ENCODE peak calls at places on chromosomes 3 and 15, in six cellular contexts. F, W, P, M, C and B are unnamed samples.

GRCh38 chr3:47016934-47017435 is 37.5 kb downstream of the NBEAL2 start:
- DNase-seq in F (peak), W (peak), P (no peak), M (peak), C (no peak), B (peak)

GRCh38 chr15:92780816-92781215 is 119.3 kb upstream of the CHD2 start:
- DNase-seq in F (no peak), W (no peak), P (no peak), M (no peak), C (no peak), B (no peak)

GRCh38 chr3:27696906-27697305 is 25.2 kb downstream of the EOMES start:
- DNase-seq in F (no peak), W (no peak), P (no peak), M (peak), C (no peak), B (no peak)

GRCh38 chr3:141465221-141465620 is 21.6 kb upstream of the RASA2 start:
- DNase-seq in F (peak), W (no peak), P (no peak), M (peak), C (no peak), B (peak)

GRCh38 chr3:184099806-184100686 is 3.2 kb downstream of the HTR3E start:
- DNase-seq in F (no peak), W (no peak), P (no peak), M (no peak), C (no peak), B (no peak)

GRCh38 chr3:27253831-27254230 is 115.4 kb downstream of the NEK10 start:
- DNase-seq in F (peak), W (peak), P (peak), M (peak), C (peak), B (peak)

GRCh38 chr3:179027326-179027900 is 44.2 kb downstream of the ZMAT3 start:
- DNase-seq in F (peak), W (no peak), P (no peak), M (peak), C (no peak), B (peak)

GRCh38 chr15:88982304-88982945 is 69.2 kb upstream of the MFGE8 start:
- DNase-seq in F (peak), W (peak), P (no peak), M (peak), C (no peak), B (peak)

GRCh38 chr3:54608041-54608440 is 319.8 kb downstream of the LRTM1 start:
- DNase-seq in F (no peak), W (no peak), P (no peak), M (no peak), C (no peak), B (no peak)

GRCh38 chr3:43707998-43708397 is 17.3 kb downstream of the ABHD5 start:
- DNase-seq in F (peak), W (no peak), P (no peak), M (peak), C (no peak), B (peak)

GRCh38 chr3:113698891-113699465 is 2.5 kb upstream of the USF3 start:
- DNase-seq in F (peak), W (no peak), P (no peak), M (peak), C (no peak), B (no peak)

GRCh38 chr3:108441081-108441507 is 69.3 kb downstream of the MYH15 start:
- DNase-seq in F (peak), W (no peak), P (no peak), M (peak), C (no peak), B (peak)

GRCh38 chr3:194075802-194076460 is 60.0 kb upstream of the HES1 start:
- DNase-seq in F (no peak), W (no peak), P (peak), M (no peak), C (no peak), B (peak)
- TF ChIP-seq CTCF in F (no peak), W (no peak), P (no peak), M (no peak), C (peak), B (no peak)

DNA sequence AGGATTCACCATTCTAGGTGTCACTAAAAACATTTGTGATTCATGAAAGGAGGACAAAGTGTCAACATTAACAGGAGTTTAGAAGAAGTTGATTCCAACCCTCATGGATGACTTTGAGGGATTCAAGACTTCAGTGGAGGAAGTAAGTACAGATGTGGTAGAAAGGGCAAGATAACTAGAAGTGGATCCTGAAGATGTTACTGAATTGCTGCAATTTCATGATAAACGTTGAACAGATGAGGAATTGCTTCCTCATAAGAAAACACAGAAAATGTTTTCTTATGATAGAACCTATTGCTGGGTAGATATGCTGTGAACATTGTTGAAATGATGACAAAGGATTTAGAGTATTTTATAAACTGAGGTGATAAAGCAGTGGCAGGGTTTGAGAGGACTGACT is 23.5 kb upstream of the ATP2C1 start:
- DNase-seq in F (no peak), W (no peak), P (no peak), M (no peak), C (no peak), B (no peak)
- H3K4me3 ChIP-seq in F (no peak), W (no peak), P (no peak), M (no peak), C (no peak), B (no peak)

GRCh38 chr3:21220944-21221343 is 530.1 kb downstream of the ZNF385D start:
- DNase-seq in F (no peak), W (no peak), P (no peak), M (no peak), C (no peak), B (no peak)

GRCh38 chr3:21216598-21216997 is 534.4 kb downstream of the ZNF385D start:
- DNase-seq in F (peak), W (no peak), P (no peak), M (peak), C (no peak), B (peak)
- TF ChIP-seq CTCF in F (peak), W (no peak), P (no peak), M (peak), C (peak), B (peak)

GRCh38 chr15:101167791-101168462 is 83.9 kb downstream of the CHSY1 start:
- DNase-seq in F (peak), W (peak), P (peak), M (peak), C (no peak), B (peak)

GRCh38 chr15:101167366-101167790 is 84.5 kb downstream of the CHSY1 start:
- DNase-seq in F (no peak), W (no peak), P (no peak), M (no peak), C (no peak), B (peak)

GRCh38 chr15:101168463-101168824 is 83.4 kb downstream of the CHSY1 start:
- DNase-seq in F (no peak), W (peak), P (peak), M (no peak), C (no peak), B (peak)

GRCh38 chr15:101169457-101170071 is 82.3 kb downstream of the CHSY1 start:
- DNase-seq in F (no peak), W (no peak), P (no peak), M (peak), C (no peak), B (peak)

GRCh38 chr15:101168898-101169297 is 83.0 kb downstream of the CHSY1 start:
- DNase-seq in F (no peak), W (no peak), P (no peak), M (no peak), C (no peak), B (no peak)
- H3K4me3 ChIP-seq in F (no peak), W (no peak), P (no peak), M (no peak), C (no peak), B (no peak)

DNA sequence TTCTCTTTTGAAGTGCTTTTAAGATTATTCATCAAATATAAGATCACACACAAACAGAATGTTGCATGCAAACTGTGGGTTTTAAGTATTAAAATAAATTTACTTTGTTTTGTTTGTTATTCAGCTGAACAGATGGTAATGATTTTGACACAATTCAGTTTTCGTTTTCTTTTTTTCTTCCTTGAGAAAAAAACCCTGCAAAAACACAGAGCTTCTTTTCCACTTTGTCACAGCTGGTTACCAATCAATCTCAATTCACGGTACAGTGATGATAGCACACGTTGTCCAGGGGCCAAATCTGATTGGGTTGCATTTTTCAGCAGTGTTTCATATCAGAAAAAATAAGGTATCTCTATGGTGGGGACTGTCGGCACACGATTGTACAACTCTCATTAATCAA is 473.6 kb downstream of the ROBO2 start:
- DNase-seq in F (no peak), W (no peak), P (no peak), M (peak), C (no peak), B (no peak)
- TF ChIP-seq CTCF in F (no peak), W (no peak), P (no peak), M (no peak), C (no peak), B (no peak)

DNA sequence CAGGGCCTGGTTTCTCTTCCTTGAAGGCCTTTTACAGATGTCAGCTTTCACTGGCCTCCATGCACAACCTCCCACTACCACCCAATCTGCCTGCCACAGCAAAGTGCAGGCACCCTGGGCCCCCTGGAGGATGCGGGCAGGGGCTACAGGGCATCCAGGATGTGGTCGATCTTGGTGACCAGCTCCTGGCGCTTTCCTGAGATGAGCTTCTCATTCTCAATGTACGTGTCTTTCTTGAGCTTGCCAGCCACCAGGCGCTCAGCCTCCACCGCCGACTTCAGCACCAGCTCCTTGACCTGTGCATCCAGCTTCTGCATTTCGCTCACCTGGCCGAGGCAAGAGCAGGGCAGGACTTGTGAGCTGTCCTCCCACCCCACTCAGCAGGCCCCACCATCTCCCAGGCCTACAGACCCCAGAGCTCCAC is 30.3 kb downstream of the RPN1 start:
- DNase-seq in F (no peak), W (no peak), P (no peak), M (no peak), C (no peak), B (no peak)
- H3K4me3 ChIP-seq in F (no peak), W (no peak), P (no peak), M (no peak), C (no peak), B (no peak)

GRCh38 chr3:45692866-45693265 is 3.7 kb downstream of the SACM1L start:
- DNase-seq in F (no peak), W (no peak), P (no peak), M (no peak), C (no peak), B (no peak)

GRCh38 chr3:45688882-45689786 is at the start of gene SACM1L:
- DNase-seq in F (peak), W (peak), P (peak), M (peak), C (peak), B (peak)

GRCh38 chr3:45690331-45691035 is 1.3 kb downstream of the SACM1L start:
- DNase-seq in F (no peak), W (no peak), P (no peak), M (no peak), C (no peak), B (no peak)

GRCh38 chr3:45689787-45690145 is 570 bp downstream of the SACM1L start:
- DNase-seq in F (peak), W (no peak), P (no peak), M (no peak), C (no peak), B (no peak)

GRCh38 chr3:45693941-45694521 is 4.8 kb downstream of the SACM1L start:
- DNase-seq in F (no peak), W (no peak), P (no peak), M (no peak), C (no peak), B (no peak)
- TF ChIP-seq CTCF in F (peak), W (no peak), P (no peak), M (no peak), C (no peak), B (peak)

DNA sequence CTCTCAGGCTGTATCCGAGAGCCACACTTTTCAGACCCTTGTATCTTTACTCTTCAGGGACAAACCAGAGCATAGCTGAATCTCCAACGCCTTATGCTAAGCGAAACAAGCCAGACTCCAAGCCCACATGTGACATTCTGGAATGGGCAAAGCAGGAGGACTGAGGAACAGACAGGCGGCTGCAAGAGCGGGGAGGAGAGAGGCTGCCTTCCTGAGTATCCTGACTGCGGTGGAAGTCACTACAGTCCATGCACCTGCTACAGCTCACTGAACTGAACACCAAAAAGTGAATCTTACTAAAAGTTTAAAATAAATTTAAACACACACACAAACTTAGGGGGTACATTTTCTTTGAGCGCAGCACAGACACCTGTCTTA is 1.5 kb downstream of the CYFIP1 start:
- DNase-seq in F (no peak), W (no peak), P (no peak), M (no peak), C (no peak), B (no peak)
- H3K4me3 ChIP-seq in F (peak), W (no peak), P (peak), M (peak), C (peak), B (peak)